ENCODE peak calls at places on chromosomes 16 and 17, in nine cellular contexts. One of them, this sample, is unnamed.

GRCh38 chr16:88681709-88682451 is 4.4 kb downstream of the SNAI3 start:
- DNase-seq in HL-60: peak
- DNase-seq in T47D: no peak
- DNase-seq in lung: peak
- DNase-seq in endothelial cell: no peak
- DNase-seq in A549: no peak
- DNase-seq in GM04504: no peak
- DNase-seq in substantia nigra: peak
- DNase-seq in activated T-cell treated with anti-CD3 and anti-CD28 coated beads, Interleukin-2, amount 50 U/mL, for 24 hours: peak
- DNase-seq in this sample: no peak

GRCh38 chr16:64269756-64270155 is 852.1 kb downstream of the CDH11 start:
- DNase-seq in substantia nigra: no peak
- DNase-seq in lung: no peak
- DNase-seq in HL-60: no peak
- DNase-seq in T47D: no peak
- DNase-seq in endothelial cell: no peak
- DNase-seq in GM04504: no peak
- DNase-seq in A549: no peak
- DNase-seq in activated T-cell treated with anti-CD3 and anti-CD28 coated beads, Interleukin-2, amount 50 U/mL, for 24 hours: no peak
- DNase-seq in this sample: no peak

GRCh38 chr17:39926588-39927100 is 757 bp downstream of the ORMDL3 start:
- DNase-seq in A549: no peak
- DNase-seq in T47D: no peak
- DNase-seq in HL-60: peak
- DNase-seq in activated T-cell treated with anti-CD3 and anti-CD28 coated beads, Interleukin-2, amount 50 U/mL, for 24 hours: peak
- DNase-seq in substantia nigra: no peak
- DNase-seq in lung: peak
- DNase-seq in GM04504: no peak
- DNase-seq in endothelial cell: peak
- DNase-seq in this sample: no peak

GRCh38 chr17:30379303-30380105 is 777 bp downstream of the CPD start:
- DNase-seq in endothelial cell: peak
- DNase-seq in A549: no peak
- DNase-seq in activated T-cell treated with anti-CD3 and anti-CD28 coated beads, Interleukin-2, amount 50 U/mL, for 24 hours: peak
- DNase-seq in HL-60: peak
- DNase-seq in GM04504: no peak
- DNase-seq in T47D: no peak
- DNase-seq in substantia nigra: no peak
- DNase-seq in lung: no peak
- DNase-seq in this sample: no peak

GRCh38 chr16:78235168-78235800 is 135.8 kb downstream of the WWOX start:
- DNase-seq in substantia nigra: peak
- DNase-seq in lung: peak
- DNase-seq in HL-60: peak
- DNase-seq in GM04504: peak
- DNase-seq in endothelial cell: peak
- DNase-seq in A549: peak
- DNase-seq in T47D: peak
- DNase-seq in activated T-cell treated with anti-CD3 and anti-CD28 coated beads, Interleukin-2, amount 50 U/mL, for 24 hours: peak
- DNase-seq in this sample: peak

GRCh38 chr17:71252446-71252845 is 868.4 kb upstream of the SOX9 start:
- DNase-seq in HL-60: no peak
- DNase-seq in T47D: no peak
- DNase-seq in A549: no peak
- DNase-seq in activated T-cell treated with anti-CD3 and anti-CD28 coated beads, Interleukin-2, amount 50 U/mL, for 24 hours: no peak
- DNase-seq in lung: no peak
- DNase-seq in endothelial cell: no peak
- DNase-seq in GM04504: no peak
- DNase-seq in substantia nigra: no peak
- DNase-seq in this sample: no peak

GRCh38 chr16:26593700-26594099 is 473.0 kb upstream of the C16orf82 start:
- DNase-seq in lung: no peak
- DNase-seq in activated T-cell treated with anti-CD3 and anti-CD28 coated beads, Interleukin-2, amount 50 U/mL, for 24 hours: no peak
- DNase-seq in substantia nigra: no peak
- DNase-seq in HL-60: no peak
- DNase-seq in GM04504: no peak
- DNase-seq in A549: no peak
- DNase-seq in T47D: no peak
- DNase-seq in endothelial cell: no peak
- DNase-seq in this sample: no peak

GRCh38 chr17:49741009-49741691 is 22.8 kb downstream of the FAM117A start:
- DNase-seq in T47D: no peak
- DNase-seq in A549: no peak
- DNase-seq in lung: no peak
- DNase-seq in substantia nigra: no peak
- DNase-seq in GM04504: no peak
- DNase-seq in HL-60: peak
- DNase-seq in activated T-cell treated with anti-CD3 and anti-CD28 coated beads, Interleukin-2, amount 50 U/mL, for 24 hours: peak
- DNase-seq in endothelial cell: no peak
- DNase-seq in this sample: no peak

GRCh38 chr17:19596869-19597268 is 51.7 kb upstream of the ALDH3A2 start:
- DNase-seq in GM04504: no peak
- DNase-seq in substantia nigra: no peak
- DNase-seq in activated T-cell treated with anti-CD3 and anti-CD28 coated beads, Interleukin-2, amount 50 U/mL, for 24 hours: no peak
- DNase-seq in lung: no peak
- DNase-seq in endothelial cell: no peak
- DNase-seq in T47D: no peak
- DNase-seq in HL-60: no peak
- DNase-seq in A549: no peak
- DNase-seq in this sample: no peak

GRCh38 chr16:15055141-15056053 is 477 bp downstream of the NTAN1 start:
- DNase-seq in endothelial cell: no peak
- DNase-seq in GM04504: no peak
- DNase-seq in HL-60: peak
- DNase-seq in T47D: no peak
- DNase-seq in activated T-cell treated with anti-CD3 and anti-CD28 coated beads, Interleukin-2, amount 50 U/mL, for 24 hours: no peak
- DNase-seq in lung: peak
- DNase-seq in substantia nigra: no peak
- DNase-seq in A549: peak
- DNase-seq in this sample: no peak

GRCh38 chr16:77836801-77837200 is 48.4 kb downstream of the VAT1L start:
- DNase-seq in activated T-cell treated with anti-CD3 and anti-CD28 coated beads, Interleukin-2, amount 50 U/mL, for 24 hours: no peak
- DNase-seq in HL-60: no peak
- DNase-seq in endothelial cell: no peak
- DNase-seq in GM04504: no peak
- DNase-seq in A549: no peak
- DNase-seq in lung: no peak
- DNase-seq in T47D: no peak
- DNase-seq in substantia nigra: no peak
- DNase-seq in this sample: no peak

GRCh38 chr17:36755586-36755985 is 154.2 kb downstream of the MRM1 start:
- DNase-seq in T47D: peak
- DNase-seq in activated T-cell treated with anti-CD3 and anti-CD28 coated beads, Interleukin-2, amount 50 U/mL, for 24 hours: peak
- DNase-seq in GM04504: no peak
- DNase-seq in lung: peak
- DNase-seq in substantia nigra: no peak
- DNase-seq in A549: peak
- DNase-seq in HL-60: peak
- DNase-seq in endothelial cell: peak
- DNase-seq in this sample: no peak

GRCh38 chr17:81569986-81570514 is 17.9 kb upstream of the FAAP100 start:
- DNase-seq in substantia nigra: no peak
- DNase-seq in activated T-cell treated with anti-CD3 and anti-CD28 coated beads, Interleukin-2, amount 50 U/mL, for 24 hours: no peak
- DNase-seq in endothelial cell: no peak
- DNase-seq in lung: no peak
- DNase-seq in HL-60: no peak
- DNase-seq in T47D: no peak
- DNase-seq in GM04504: no peak
- DNase-seq in A549: no peak
- DNase-seq in this sample: no peak

GRCh38 chr16:48542020-48542473 is 67.9 kb downstream of the N4BP1 start:
- DNase-seq in T47D: peak
- DNase-seq in activated T-cell treated with anti-CD3 and anti-CD28 coated beads, Interleukin-2, amount 50 U/mL, for 24 hours: no peak
- DNase-seq in GM04504: peak
- DNase-seq in A549: peak
- DNase-seq in endothelial cell: peak
- DNase-seq in HL-60: peak
- DNase-seq in substantia nigra: peak
- DNase-seq in lung: peak
- DNase-seq in this sample: no peak

GRCh38 chr16:68707341-68708152 is 29.5 kb upstream of the CDH1 start:
- DNase-seq in lung: peak
- DNase-seq in GM04504: no peak
- DNase-seq in substantia nigra: no peak
- DNase-seq in A549: peak
- DNase-seq in activated T-cell treated with anti-CD3 and anti-CD28 coated beads, Interleukin-2, amount 50 U/mL, for 24 hours: no peak
- DNase-seq in HL-60: no peak
- DNase-seq in endothelial cell: peak
- DNase-seq in T47D: no peak
- DNase-seq in this sample: no peak

GRCh38 chr17:4440690-4441686 is 7.2 kb downstream of the SPNS3 start:
- DNase-seq in A549: no peak
- DNase-seq in activated T-cell treated with anti-CD3 and anti-CD28 coated beads, Interleukin-2, amount 50 U/mL, for 24 hours: no peak
- DNase-seq in T47D: no peak
- DNase-seq in HL-60: no peak
- DNase-seq in GM04504: no peak
- DNase-seq in endothelial cell: no peak
- DNase-seq in lung: no peak
- DNase-seq in substantia nigra: no peak
- DNase-seq in this sample: no peak

GRCh38 chr17:58331815-58332719 is 3.5 kb upstream of the TSPOAP1 start:
- DNase-seq in lung: peak
- DNase-seq in activated T-cell treated with anti-CD3 and anti-CD28 coated beads, Interleukin-2, amount 50 U/mL, for 24 hours: peak
- DNase-seq in GM04504: no peak
- DNase-seq in T47D: no peak
- DNase-seq in HL-60: peak
- DNase-seq in endothelial cell: no peak
- DNase-seq in A549: no peak
- DNase-seq in substantia nigra: no peak
- DNase-seq in this sample: no peak

GRCh38 chr16:71536752-71537499 is 10.7 kb downstream of the CHST4 start:
- DNase-seq in T47D: no peak
- DNase-seq in HL-60: no peak
- DNase-seq in lung: no peak
- DNase-seq in A549: no peak
- DNase-seq in substantia nigra: no peak
- DNase-seq in GM04504: no peak
- DNase-seq in endothelial cell: no peak
- DNase-seq in activated T-cell treated with anti-CD3 and anti-CD28 coated beads, Interleukin-2, amount 50 U/mL, for 24 hours: no peak
- DNase-seq in this sample: peak

GRCh38 chr16:17211797-17212196 is 259.0 kb downstream of the XYLT1 start:
- DNase-seq in lung: no peak
- DNase-seq in HL-60: peak
- DNase-seq in endothelial cell: peak
- DNase-seq in GM04504: no peak
- DNase-seq in activated T-cell treated with anti-CD3 and anti-CD28 coated beads, Interleukin-2, amount 50 U/mL, for 24 hours: peak
- DNase-seq in T47D: no peak
- DNase-seq in A549: peak
- DNase-seq in substantia nigra: no peak
- DNase-seq in this sample: no peak

GRCh38 chr17:76197911-76198310 is 42.4 kb downstream of the RNF157 start:
- DNase-seq in HL-60: no peak
- DNase-seq in GM04504: no peak
- DNase-seq in endothelial cell: no peak
- DNase-seq in A549: no peak
- DNase-seq in activated T-cell treated with anti-CD3 and anti-CD28 coated beads, Interleukin-2, amount 50 U/mL, for 24 hours: no peak
- DNase-seq in substantia nigra: no peak
- DNase-seq in lung: no peak
- DNase-seq in T47D: no peak
- DNase-seq in this sample: no peak